ENCODE peak calls at places on chromosomes 16 and 17, in five cellular contexts. One of them, this sample, is unnamed.

GRCh38 chr17:70190959-70191805 is 21.9 kb downstream of the KCNJ2 start:
- DNase-seq in IMR-90: peak
- DNase-seq in H1: no peak
- DNase-seq in H9: no peak
- DNase-seq in mesenchymal stem cell: no peak
- DNase-seq in this sample: no peak

GRCh38 chr16:9695152-9695551 is 487.1 kb downstream of the GRIN2A start:
- DNase-seq in IMR-90: no peak
- DNase-seq in mesenchymal stem cell: no peak
- DNase-seq in H1: no peak
- DNase-seq in H9: no peak
- DNase-seq in this sample: peak

GRCh38 chr17:54968954-54969400 is 412 bp downstream of the STXBP4 start:
- DNase-seq in mesenchymal stem cell: peak
- DNase-seq in H1: no peak
- DNase-seq in H9: no peak
- DNase-seq in IMR-90: peak
- DNase-seq in this sample: no peak

GRCh38 chr16:87765473-87765775 is 362 bp downstream of the KLHDC4 start:
- DNase-seq in H9: no peak
- DNase-seq in H1: no peak
- DNase-seq in mesenchymal stem cell: peak
- DNase-seq in IMR-90: peak
- DNase-seq in this sample: peak

GRCh38 chr17:47603830-47604229 is 45.9 kb upstream of the KPNB1 start:
- DNase-seq in IMR-90: no peak
- DNase-seq in H9: no peak
- DNase-seq in H1: no peak
- DNase-seq in mesenchymal stem cell: no peak
- DNase-seq in this sample: no peak

GRCh38 chr17:61009619-61010018 is 332.0 kb downstream of the BCAS3 start:
- DNase-seq in H9: no peak
- DNase-seq in H1: no peak
- DNase-seq in IMR-90: peak
- DNase-seq in mesenchymal stem cell: peak
- DNase-seq in this sample: no peak

GRCh38 chr17:60153606-60154355 is 4.0 kb downstream of the CA4 start:
- DNase-seq in H1: no peak
- DNase-seq in mesenchymal stem cell: no peak
- DNase-seq in IMR-90: no peak
- DNase-seq in H9: peak
- DNase-seq in this sample: no peak

GRCh38 chr17:35890774-35891155 is 10.6 kb upstream of the CCL5 start:
- DNase-seq in mesenchymal stem cell: no peak
- DNase-seq in H9: peak
- DNase-seq in H1: no peak
- DNase-seq in IMR-90: no peak
- DNase-seq in this sample: peak

GRCh38 chr16:46852130-46852529 is 21.1 kb upstream of the C16orf87 start:
- DNase-seq in H1: no peak
- DNase-seq in IMR-90: no peak
- DNase-seq in mesenchymal stem cell: no peak
- DNase-seq in H9: no peak
- DNase-seq in this sample: no peak

GRCh38 chr16:83727018-83727417 is 80.8 kb upstream of the HSBP1 start:
- DNase-seq in H9: no peak
- DNase-seq in H1: no peak
- DNase-seq in IMR-90: peak
- DNase-seq in mesenchymal stem cell: peak
- DNase-seq in this sample: no peak

GRCh38 chr16:48850097-48850496 is 240.1 kb upstream of the N4BP1 start:
- DNase-seq in mesenchymal stem cell: no peak
- DNase-seq in IMR-90: no peak
- DNase-seq in H1: no peak
- DNase-seq in H9: no peak
- DNase-seq in this sample: no peak

GRCh38 chr17:83084621-83085056 is 5.2 kb downstream of the METRNL start:
- DNase-seq in H1: no peak
- DNase-seq in H9: no peak
- DNase-seq in mesenchymal stem cell: no peak
- DNase-seq in IMR-90: no peak
- DNase-seq in this sample: no peak

GRCh38 chr17:83085526-83086196 is 6.3 kb downstream of the METRNL start:
- DNase-seq in H1: no peak
- DNase-seq in H9: no peak
- DNase-seq in IMR-90: no peak
- DNase-seq in mesenchymal stem cell: no peak
- DNase-seq in this sample: no peak

GRCh38 chr17:83084214-83084613 is 4.8 kb downstream of the METRNL start:
- DNase-seq in H9: no peak
- DNase-seq in IMR-90: no peak
- DNase-seq in mesenchymal stem cell: no peak
- DNase-seq in H1: no peak
- DNase-seq in this sample: no peak

GRCh38 chr17:83086197-83086880 is 6.9 kb downstream of the METRNL start:
- DNase-seq in H9: no peak
- DNase-seq in mesenchymal stem cell: no peak
- DNase-seq in H1: no peak
- DNase-seq in IMR-90: peak
- DNase-seq in this sample: no peak

DNA sequence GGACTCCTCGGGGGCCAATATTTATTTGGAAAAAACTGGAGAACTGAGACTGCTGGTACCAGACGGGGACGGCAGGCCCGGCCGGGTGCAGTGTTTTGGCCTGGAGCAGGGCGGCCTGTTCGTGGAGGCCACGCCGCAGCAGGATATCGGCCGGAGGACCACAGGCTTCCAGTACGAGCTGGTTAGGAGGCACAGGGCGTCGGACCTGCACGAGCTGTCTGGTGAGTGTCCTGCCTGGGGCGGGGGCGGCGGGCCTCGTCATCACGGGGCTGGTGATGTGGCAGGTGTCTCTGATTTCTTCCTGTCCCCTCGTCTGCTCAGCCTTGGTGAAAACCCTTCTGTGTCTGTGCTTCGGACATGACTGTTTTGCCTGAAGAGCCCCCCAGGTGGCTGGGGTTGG is 5.7 kb downstream of the METRNL start:
- DNase-seq in H1: no peak
- DNase-seq in H9: no peak
- DNase-seq in IMR-90: no peak
- DNase-seq in mesenchymal stem cell: no peak
- DNase-seq in this sample: no peak
- H3K4ac ChIP-seq in H1: no peak
- H3K4ac ChIP-seq in H9: no peak
- H3K4ac ChIP-seq in IMR-90: peak
- H3K4ac ChIP-seq in mesenchymal stem cell: no peak
- H3K4ac ChIP-seq in this sample: no peak

GRCh38 chr17:62706598-62707424 is 79.3 kb downstream of the MRC2 start:
- DNase-seq in mesenchymal stem cell: no peak
- DNase-seq in H1: no peak
- DNase-seq in H9: peak
- DNase-seq in IMR-90: no peak
- DNase-seq in this sample: no peak
- H3K4ac ChIP-seq in mesenchymal stem cell: no peak
- H3K4ac ChIP-seq in H1: peak
- H3K4ac ChIP-seq in H9: no peak
- H3K4ac ChIP-seq in IMR-90: peak
- H3K4ac ChIP-seq in this sample: no peak

DNA sequence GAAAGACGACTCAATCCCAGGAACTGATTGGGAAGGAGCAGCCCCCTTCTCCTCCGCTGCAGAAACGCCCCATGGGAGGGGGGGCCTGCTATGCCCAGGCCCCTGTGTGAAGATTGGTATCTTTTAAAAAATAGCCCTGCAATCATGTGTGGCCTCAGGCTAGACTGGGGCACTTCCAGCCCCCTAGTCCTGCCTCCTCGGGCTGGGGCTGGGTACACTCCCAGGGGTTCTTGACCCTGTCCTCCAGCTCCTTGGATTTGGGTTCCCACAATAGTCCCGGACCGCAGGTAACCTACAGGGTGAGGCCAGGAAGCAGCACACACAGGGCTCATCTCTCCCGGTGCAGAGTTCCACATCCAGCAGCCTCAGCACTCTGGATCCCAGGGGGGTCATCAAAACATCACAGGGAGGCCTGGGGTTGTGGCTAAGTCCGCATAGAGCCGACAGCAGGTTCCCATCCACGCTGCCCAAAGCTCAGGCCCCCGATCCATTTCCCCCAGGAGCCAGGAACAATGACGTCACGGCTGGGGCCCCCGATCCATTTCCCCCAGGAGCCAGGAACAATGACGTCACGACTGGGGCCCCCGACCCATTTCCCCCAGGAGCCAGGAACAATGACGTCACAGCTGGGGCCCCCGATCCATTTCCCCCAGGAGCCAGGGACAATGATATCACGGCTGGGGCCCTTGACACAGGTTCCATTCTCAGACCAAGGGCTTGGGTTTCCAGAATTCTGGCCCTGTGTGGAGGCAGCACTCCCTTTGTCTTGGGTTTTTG is 202.4 kb downstream of the IRF8 start:
- DNase-seq in mesenchymal stem cell: no peak
- DNase-seq in IMR-90: no peak
- DNase-seq in H1: no peak
- DNase-seq in H9: no peak
- DNase-seq in this sample: no peak
- H3K4ac ChIP-seq in mesenchymal stem cell: peak
- H3K4ac ChIP-seq in IMR-90: peak
- H3K4ac ChIP-seq in H1: no peak
- H3K4ac ChIP-seq in H9: no peak
- H3K4ac ChIP-seq in this sample: no peak

GRCh38 chr16:28495098-28495793 is 803 bp downstream of the APOBR start:
- DNase-seq in IMR-90: no peak
- DNase-seq in H1: no peak
- DNase-seq in mesenchymal stem cell: no peak
- DNase-seq in H9: no peak
- DNase-seq in this sample: no peak
- H3K4ac ChIP-seq in IMR-90: no peak
- H3K4ac ChIP-seq in H1: no peak
- H3K4ac ChIP-seq in mesenchymal stem cell: no peak
- H3K4ac ChIP-seq in H9: no peak
- H3K4ac ChIP-seq in this sample: no peak

DNA sequence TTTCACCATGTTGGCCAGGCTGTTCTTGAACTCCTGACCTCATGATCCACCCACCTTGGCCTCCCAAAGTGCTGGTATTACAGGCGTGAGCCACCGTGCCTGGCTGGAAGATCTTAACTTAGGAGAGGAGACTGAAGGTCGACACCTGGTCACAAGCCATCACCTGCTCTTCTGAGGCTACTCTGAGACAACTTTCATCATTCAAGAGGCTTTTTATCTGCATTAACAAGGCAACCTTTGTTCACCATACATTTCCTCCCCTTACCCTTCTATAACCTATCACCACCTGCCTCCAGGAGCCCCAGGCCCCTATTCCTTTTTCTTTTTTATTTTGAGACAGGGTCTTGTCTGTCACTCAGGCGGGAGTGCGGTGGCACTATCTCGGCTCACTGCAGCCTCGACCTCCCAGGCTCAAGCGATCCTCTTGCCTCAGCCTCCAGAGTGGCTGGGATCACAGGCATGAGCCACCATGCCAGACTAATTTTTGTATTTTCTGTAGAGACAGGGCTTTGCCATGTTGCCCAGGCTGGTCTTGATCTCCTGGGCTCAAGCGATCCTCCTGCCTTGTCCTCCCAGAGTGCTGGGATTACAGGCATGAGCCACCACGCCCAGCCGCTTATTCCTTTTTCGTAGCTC is 6.2 kb downstream of the LITAF start:
- DNase-seq in H1: no peak
- DNase-seq in H9: no peak
- DNase-seq in IMR-90: no peak
- DNase-seq in mesenchymal stem cell: no peak
- DNase-seq in this sample: no peak
- H3K4ac ChIP-seq in H1: no peak
- H3K4ac ChIP-seq in H9: no peak
- H3K4ac ChIP-seq in IMR-90: no peak
- H3K4ac ChIP-seq in mesenchymal stem cell: no peak
- H3K4ac ChIP-seq in this sample: no peak

DNA sequence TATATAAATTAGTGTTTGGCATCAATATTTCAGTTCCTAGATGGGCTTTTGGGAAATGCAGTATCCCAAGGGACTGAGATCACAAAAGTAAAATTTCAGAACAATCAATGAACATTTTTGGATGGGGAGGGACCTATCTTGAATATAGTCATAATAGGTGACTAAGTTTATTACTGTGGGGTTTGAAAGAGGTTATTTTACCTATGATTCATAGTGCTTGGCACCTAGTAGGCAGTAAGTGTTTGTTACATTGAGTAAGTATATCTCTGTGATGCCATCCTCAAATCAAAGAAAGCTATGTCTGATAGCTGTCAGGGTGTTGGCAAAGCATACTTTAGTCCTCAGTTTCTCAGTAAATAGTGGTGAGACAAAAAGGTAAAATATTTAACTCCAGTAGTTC is 36.9 kb downstream of the ZNF207 start:
- DNase-seq in mesenchymal stem cell: no peak
- DNase-seq in H1: no peak
- DNase-seq in IMR-90: peak
- DNase-seq in H9: no peak
- DNase-seq in this sample: no peak
- H3K4ac ChIP-seq in mesenchymal stem cell: no peak
- H3K4ac ChIP-seq in H1: no peak
- H3K4ac ChIP-seq in IMR-90: no peak
- H3K4ac ChIP-seq in H9: no peak
- H3K4ac ChIP-seq in this sample: no peak

GRCh38 chr17:49252148-49252682 is 21.6 kb upstream of the PHOSPHO1 start:
- DNase-seq in H1: no peak
- DNase-seq in mesenchymal stem cell: peak
- DNase-seq in IMR-90: no peak
- DNase-seq in H9: no peak
- DNase-seq in this sample: peak
- H3K4ac ChIP-seq in H1: no peak
- H3K4ac ChIP-seq in mesenchymal stem cell: no peak
- H3K4ac ChIP-seq in IMR-90: no peak
- H3K4ac ChIP-seq in H9: no peak
- H3K4ac ChIP-seq in this sample: no peak

GRCh38 chr17:40218006-40218739 is 931 bp upstream of the WIPF2 start:
- DNase-seq in H1: no peak
- DNase-seq in IMR-90: no peak
- DNase-seq in mesenchymal stem cell: no peak
- DNase-seq in H9: no peak
- DNase-seq in this sample: peak
- H3K4ac ChIP-seq in H1: no peak
- H3K4ac ChIP-seq in IMR-90: peak
- H3K4ac ChIP-seq in mesenchymal stem cell: peak
- H3K4ac ChIP-seq in H9: no peak
- H3K4ac ChIP-seq in this sample: no peak